ENCODE peak calls at places on chromosomes 13 and 19, in four cellular contexts. Z is left lung, R is epithelial cell of esophagus, G is astrocyte of the spinal cord. F is an unnamed sample.

GRCh38 chr13:43783820-43784219 is 3.0 kb downstream of the ENOX1 start:
- DNase-seq in Z (no peak), G (peak; percentile 50), R (peak; percentile 57), F (no peak)

GRCh38 chr19:38163419-38164290 is 60.4 kb downstream of the DPF1 start:
- DNase-seq in G (no peak), Z (no peak), R (no peak), F (no peak)

GRCh38 chr19:54521022-54521859 is 18.6 kb downstream of the LAIR2 start:
- DNase-seq in R (no peak), G (no peak), Z (no peak), F (no peak)

GRCh38 chr19:49591731-49592485 is 926 bp downstream of the PRR12 start:
- DNase-seq in G (peak; percentile 45), R (peak; percentile 60), Z (peak; percentile 54), F (no peak)

GRCh38 chr19:55553217-55554182 is 8.2 kb upstream of the SBK3 start:
- DNase-seq in R (peak; percentile 62), Z (no peak), G (no peak), F (no peak)

GRCh38 chr19:16198363-16198636 is 589 bp downstream of the AP1M1 start:
- DNase-seq in R (no peak), Z (no peak), G (no peak), F (no peak)

GRCh38 chr13:106610511-106610910 is 42.6 kb upstream of the ARGLU1 start:
- DNase-seq in G (peak; percentile 30), R (peak; percentile 90), Z (no peak), F (peak; percentile 37)

GRCh38 chr19:3852614-3853254 is 16.1 kb downstream of the ZFR2 start:
- DNase-seq in R (peak; percentile 53), G (peak; percentile 81), Z (no peak), F (peak; percentile 47)

GRCh38 chr13:71621152-71622124 is 245.6 kb downstream of the DACH1 start:
- DNase-seq in Z (no peak), R (no peak), G (no peak), F (no peak)

GRCh38 chr13:38202730-38203129 is 146.9 kb upstream of the UFM1 start:
- DNase-seq in R (peak; percentile 78), Z (no peak), G (peak; percentile 72), F (peak; percentile 35)

DNA sequence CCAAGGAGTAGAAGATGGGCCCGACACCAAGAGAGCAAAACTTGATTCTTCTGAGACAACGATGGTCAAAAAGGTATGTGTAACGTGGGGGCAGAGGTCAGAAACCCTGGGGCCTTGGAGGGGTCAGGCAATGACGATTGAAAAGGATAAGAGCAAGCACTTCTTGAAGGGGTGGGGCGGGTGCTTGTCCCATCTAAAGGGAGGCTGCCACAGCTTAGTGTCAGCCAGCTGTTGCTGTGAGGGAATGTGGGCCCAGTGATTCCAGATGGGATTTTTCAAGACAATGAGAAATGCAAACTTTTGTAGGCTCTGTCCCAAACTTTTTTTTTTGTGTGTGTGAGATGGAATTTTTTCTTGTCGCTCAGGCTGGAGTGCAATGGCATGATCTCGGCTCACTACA is 24.5 kb downstream of the SAE1 start:
- DNase-seq in G (no peak), Z (no peak), R (no peak), F (no peak)
- H3K4me3 ChIP-seq in G (no peak overlapping the region), Z (no peak overlapping the region), R (no peak overlapping the region), F (no peak overlapping the region)

GRCh38 chr19:7701049-7701653 is 780 bp downstream of the FCER2 start:
- DNase-seq in G (no peak), R (no peak), Z (no peak), F (no peak)

GRCh38 chr19:7699422-7700127 is 2.4 kb downstream of the FCER2 start:
- DNase-seq in G (no peak), Z (no peak), R (peak; percentile 61), F (no peak)

GRCh38 chr19:7698583-7698982 is 3.3 kb downstream of the FCER2 start:
- DNase-seq in Z (no peak), G (no peak), R (no peak), F (no peak)

GRCh38 chr19:7699003-7699402 is 2.9 kb downstream of the FCER2 start:
- DNase-seq in R (no peak), G (no peak), Z (no peak), F (no peak)

GRCh38 chr19:7700128-7700470 is 1.8 kb downstream of the FCER2 start:
- DNase-seq in R (no peak), G (no peak), Z (no peak), F (no peak)
- H3K4me3 ChIP-seq in R (no peak overlapping the region), G (no peak overlapping the region), Z (no peak overlapping the region), F (no peak overlapping the region)

DNA sequence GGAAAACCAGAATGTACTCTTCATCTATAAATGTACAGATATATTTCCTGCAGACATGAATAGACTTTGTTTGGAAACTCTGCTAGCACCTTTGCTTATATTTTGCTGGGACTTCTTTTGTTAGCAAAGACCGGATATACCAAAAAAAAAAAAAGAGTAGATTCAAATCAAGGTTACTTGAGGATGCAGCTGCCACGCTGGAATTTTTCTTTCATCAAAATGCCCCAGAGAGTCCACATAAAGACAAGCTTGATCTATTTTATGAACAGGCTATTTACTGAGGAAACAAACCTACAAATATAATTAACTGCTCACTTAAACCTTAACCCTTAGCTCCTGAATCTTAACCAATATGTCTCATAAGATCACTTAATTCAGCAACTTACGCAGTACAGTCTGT is 27.1 kb upstream of the DOCK9 start:
- DNase-seq in Z (no peak), R (no peak), G (no peak), F (no peak)
- H3K4me3 ChIP-seq in Z (no peak overlapping the region), R (no peak overlapping the region), G (no peak overlapping the region), F (no peak overlapping the region)

GRCh38 chr13:101919541-101920306 is 467.2 kb downstream of the ITGBL1 start:
- DNase-seq in G (peak; percentile 60), Z (peak; percentile 31), R (peak; percentile 36), F (no peak)
- H3K4me3 ChIP-seq in G (peak overlapping the region; percentile 35), Z (no peak overlapping the region), R (no peak overlapping the region), F (peak overlapping the region; percentile 31)